ENCODE peak calls at places on chromosomes 3 and 15, in six cellular contexts. One of them, this sample, is unnamed.

GRCh38 chr3:150114873-150115570 is 144.3 kb upstream of the PFN2 start:
- DNase-seq in GM12891: peak
- DNase-seq in SIG-M5: no peak
- DNase-seq in GM18507: peak
- DNase-seq in T follicular helper cell: no peak
- DNase-seq in stimulated activated naive CD8-positive, alpha-beta T cell treated with anti-CD3 and anti-CD28 coated beads, Interleukin-15, Interleukin-2, amounts not matched to agents 100 U/mL and 50 U/mL, for 24 hours: no peak
- DNase-seq in this sample: no peak

GRCh38 chr3:146159616-146160232 is 1.3 kb downstream of the PLOD2 start:
- DNase-seq in stimulated activated naive CD8-positive, alpha-beta T cell treated with anti-CD3 and anti-CD28 coated beads, Interleukin-15, Interleukin-2, amounts not matched to agents 100 U/mL and 50 U/mL, for 24 hours: no peak
- DNase-seq in SIG-M5: no peak
- DNase-seq in T follicular helper cell: no peak
- DNase-seq in GM12891: no peak
- DNase-seq in GM18507: no peak
- DNase-seq in this sample: no peak

GRCh38 chr3:99637041-99637380 is 1.4 kb upstream of the COL8A1 start:
- DNase-seq in GM18507: no peak
- DNase-seq in stimulated activated naive CD8-positive, alpha-beta T cell treated with anti-CD3 and anti-CD28 coated beads, Interleukin-15, Interleukin-2, amounts not matched to agents 100 U/mL and 50 U/mL, for 24 hours: no peak
- DNase-seq in GM12891: no peak
- DNase-seq in SIG-M5: no peak
- DNase-seq in T follicular helper cell: no peak
- DNase-seq in this sample: no peak

GRCh38 chr3:49414753-49415152 is 2.5 kb downstream of the TCTA start:
- DNase-seq in GM18507: no peak
- DNase-seq in stimulated activated naive CD8-positive, alpha-beta T cell treated with anti-CD3 and anti-CD28 coated beads, Interleukin-15, Interleukin-2, amounts not matched to agents 100 U/mL and 50 U/mL, for 24 hours: no peak
- DNase-seq in SIG-M5: no peak
- DNase-seq in T follicular helper cell: no peak
- DNase-seq in GM12891: no peak
- DNase-seq in this sample: no peak

GRCh38 chr3:52838561-52839267 is 3.9 kb upstream of the MUSTN1 start:
- DNase-seq in SIG-M5: no peak
- DNase-seq in GM12891: no peak
- DNase-seq in GM18507: peak
- DNase-seq in stimulated activated naive CD8-positive, alpha-beta T cell treated with anti-CD3 and anti-CD28 coated beads, Interleukin-15, Interleukin-2, amounts not matched to agents 100 U/mL and 50 U/mL, for 24 hours: no peak
- DNase-seq in T follicular helper cell: no peak
- DNase-seq in this sample: no peak

GRCh38 chr3:142210608-142211007 is 14.8 kb downstream of the GK5 start:
- DNase-seq in SIG-M5: no peak
- DNase-seq in T follicular helper cell: no peak
- DNase-seq in GM18507: no peak
- DNase-seq in GM12891: no peak
- DNase-seq in stimulated activated naive CD8-positive, alpha-beta T cell treated with anti-CD3 and anti-CD28 coated beads, Interleukin-15, Interleukin-2, amounts not matched to agents 100 U/mL and 50 U/mL, for 24 hours: no peak
- DNase-seq in this sample: no peak

GRCh38 chr15:29674661-29675533 is 147.4 kb downstream of the TJP1 start:
- DNase-seq in stimulated activated naive CD8-positive, alpha-beta T cell treated with anti-CD3 and anti-CD28 coated beads, Interleukin-15, Interleukin-2, amounts not matched to agents 100 U/mL and 50 U/mL, for 24 hours: peak
- DNase-seq in SIG-M5: no peak
- DNase-seq in T follicular helper cell: no peak
- DNase-seq in GM18507: no peak
- DNase-seq in GM12891: no peak
- DNase-seq in this sample: no peak

GRCh38 chr15:48486228-48486627 is 155.0 kb downstream of the DUT start:
- DNase-seq in T follicular helper cell: no peak
- DNase-seq in GM18507: no peak
- DNase-seq in GM12891: no peak
- DNase-seq in SIG-M5: no peak
- DNase-seq in stimulated activated naive CD8-positive, alpha-beta T cell treated with anti-CD3 and anti-CD28 coated beads, Interleukin-15, Interleukin-2, amounts not matched to agents 100 U/mL and 50 U/mL, for 24 hours: no peak
- DNase-seq in this sample: no peak

GRCh38 chr3:169041677-169042171 is 621.8 kb downstream of the MECOM start:
- DNase-seq in T follicular helper cell: no peak
- DNase-seq in GM18507: no peak
- DNase-seq in SIG-M5: no peak
- DNase-seq in GM12891: no peak
- DNase-seq in stimulated activated naive CD8-positive, alpha-beta T cell treated with anti-CD3 and anti-CD28 coated beads, Interleukin-15, Interleukin-2, amounts not matched to agents 100 U/mL and 50 U/mL, for 24 hours: no peak
- DNase-seq in this sample: peak

GRCh38 chr3:178823556-178824229 is 247.9 kb downstream of the ZMAT3 start:
- DNase-seq in GM18507: no peak
- DNase-seq in SIG-M5: no peak
- DNase-seq in stimulated activated naive CD8-positive, alpha-beta T cell treated with anti-CD3 and anti-CD28 coated beads, Interleukin-15, Interleukin-2, amounts not matched to agents 100 U/mL and 50 U/mL, for 24 hours: no peak
- DNase-seq in GM12891: no peak
- DNase-seq in T follicular helper cell: no peak
- DNase-seq in this sample: no peak

GRCh38 chr3:7709383-7710082 is 792.1 kb upstream of the LMCD1 start:
- DNase-seq in GM18507: no peak
- DNase-seq in T follicular helper cell: no peak
- DNase-seq in stimulated activated naive CD8-positive, alpha-beta T cell treated with anti-CD3 and anti-CD28 coated beads, Interleukin-15, Interleukin-2, amounts not matched to agents 100 U/mL and 50 U/mL, for 24 hours: no peak
- DNase-seq in GM12891: no peak
- DNase-seq in SIG-M5: no peak
- DNase-seq in this sample: no peak

GRCh38 chr3:146152841-146153240 is 8.1 kb downstream of the PLOD2 start:
- DNase-seq in GM18507: no peak
- DNase-seq in SIG-M5: no peak
- DNase-seq in GM12891: no peak
- DNase-seq in T follicular helper cell: no peak
- DNase-seq in stimulated activated naive CD8-positive, alpha-beta T cell treated with anti-CD3 and anti-CD28 coated beads, Interleukin-15, Interleukin-2, amounts not matched to agents 100 U/mL and 50 U/mL, for 24 hours: no peak
- DNase-seq in this sample: no peak

GRCh38 chr3:148078659-148079058 is 619.0 kb upstream of the AGTR1 start:
- DNase-seq in GM18507: no peak
- DNase-seq in T follicular helper cell: no peak
- DNase-seq in SIG-M5: no peak
- DNase-seq in GM12891: no peak
- DNase-seq in stimulated activated naive CD8-positive, alpha-beta T cell treated with anti-CD3 and anti-CD28 coated beads, Interleukin-15, Interleukin-2, amounts not matched to agents 100 U/mL and 50 U/mL, for 24 hours: no peak
- DNase-seq in this sample: no peak

GRCh38 chr3:37214076-37214475 is 39.7 kb upstream of the LRRFIP2 start:
- DNase-seq in SIG-M5: no peak
- DNase-seq in stimulated activated naive CD8-positive, alpha-beta T cell treated with anti-CD3 and anti-CD28 coated beads, Interleukin-15, Interleukin-2, amounts not matched to agents 100 U/mL and 50 U/mL, for 24 hours: no peak
- DNase-seq in GM18507: no peak
- DNase-seq in GM12891: no peak
- DNase-seq in T follicular helper cell: no peak
- DNase-seq in this sample: no peak

GRCh38 chr15:55627730-55628368 is 39.7 kb upstream of the PYGO1 start:
- DNase-seq in GM18507: no peak
- DNase-seq in T follicular helper cell: no peak
- DNase-seq in stimulated activated naive CD8-positive, alpha-beta T cell treated with anti-CD3 and anti-CD28 coated beads, Interleukin-15, Interleukin-2, amounts not matched to agents 100 U/mL and 50 U/mL, for 24 hours: no peak
- DNase-seq in GM12891: no peak
- DNase-seq in SIG-M5: no peak
- DNase-seq in this sample: peak

GRCh38 chr3:48885753-48886152 is 12.9 kb downstream of the SLC25A20 start:
- DNase-seq in T follicular helper cell: no peak
- DNase-seq in SIG-M5: no peak
- DNase-seq in GM18507: no peak
- DNase-seq in GM12891: no peak
- DNase-seq in stimulated activated naive CD8-positive, alpha-beta T cell treated with anti-CD3 and anti-CD28 coated beads, Interleukin-15, Interleukin-2, amounts not matched to agents 100 U/mL and 50 U/mL, for 24 hours: no peak
- DNase-seq in this sample: peak

GRCh38 chr3:71972031-71972430 is 187.1 kb upstream of the PROK2 start:
- DNase-seq in GM12891: no peak
- DNase-seq in SIG-M5: no peak
- DNase-seq in T follicular helper cell: no peak
- DNase-seq in GM18507: no peak
- DNase-seq in stimulated activated naive CD8-positive, alpha-beta T cell treated with anti-CD3 and anti-CD28 coated beads, Interleukin-15, Interleukin-2, amounts not matched to agents 100 U/mL and 50 U/mL, for 24 hours: no peak
- DNase-seq in this sample: peak